ENCODE peak calls at places on chromosomes 12 and 14, in ten cellular contexts. R is keratinocyte, D is transverse colon, M is body of pancreas, E is OCI-LY7, W is A673, I is left ventricle myocardium inferior, N is lung, U is mammary epithelial cell, A is endodermal cell. K is an unnamed sample. For H3K4me1, the result is how much of the 10 kb centered on the place peaks cover.

GRCh38 chr12:112676526-112676925 is 115.0 kb upstream of the RPH3A start:
- DNase-seq in D (no peak), U (no peak), R (no peak), M (no peak), A (peak), N (no peak), W (peak), E (no peak), I (no peak), K (no peak)

GRCh38 chr12:49950310-49951251 is at the start of gene AQP2:
- DNase-seq in A (peak), R (no peak), U (no peak), W (no peak), N (no peak), I (no peak), M (no peak), D (no peak), E (no peak), K (no peak)

GRCh38 chr14:84401631-84402030 is 1128.3 kb upstream of the FLRT2 start:
- DNase-seq in E (no peak), M (no peak), A (no peak), U (no peak), N (no peak), R (no peak), W (no peak), I (no peak), D (no peak), K (no peak)

GRCh38 chr14:82855912-82856381 is 1322.3 kb upstream of the SEL1L start:
- DNase-seq in I (no peak), R (peak), E (peak), W (peak), U (peak), D (no peak), M (no peak), N (no peak), A (no peak), K (no peak)

GRCh38 chr14:24829862-24830261 is 195.9 kb upstream of the GZMB start:
- DNase-seq in E (no peak), I (no peak), D (no peak), W (no peak), M (no peak), U (no peak), N (no peak), A (no peak), R (no peak), K (no peak)

GRCh38 chr12:89051065-89051677 is 301.1 kb downstream of the DUSP6 start:
- DNase-seq in D (no peak), R (no peak), N (peak), M (peak), U (peak), I (no peak), E (peak), W (peak), A (peak), K (no peak)

GRCh38 chr14:36700656-36701055 is 39.0 kb downstream of the PAX9 start:
- DNase-seq in E (peak), A (no peak), U (no peak), D (no peak), I (no peak), R (no peak), W (no peak), N (no peak), M (no peak), K (no peak)

GRCh38 chr14:69242311-69243224 is 17.4 kb upstream of the GALNT16 start:
- DNase-seq in R (no peak), D (peak), U (peak), E (peak), M (peak), A (peak), W (peak), N (peak), I (no peak), K (no peak)

GRCh38 chr14:58805605-58806358 is 168.0 kb downstream of the DACT1 start:
- DNase-seq in R (no peak), W (peak), M (no peak), A (no peak), I (no peak), U (no peak), E (no peak), D (no peak), N (no peak), K (no peak)

GRCh38 chr14:20454359-20454644 is 310 bp downstream of the OSGEP start:
- DNase-seq in U (no peak), I (no peak), E (no peak), A (no peak), W (no peak), R (no peak), N (no peak), D (peak), M (no peak), K (no peak)

GRCh38 chr12:129720618-129721017 is 183.2 kb downstream of the TMEM132D start:
- DNase-seq in W (no peak), U (no peak), I (no peak), E (no peak), R (no peak), D (no peak), N (no peak), M (no peak), A (no peak), K (no peak)

GRCh38 chr12:65509953-65510352 is 231.5 kb downstream of the MSRB3 start:
- DNase-seq in M (no peak), U (no peak), D (no peak), A (no peak), N (no peak), W (no peak), I (no peak), R (no peak), E (no peak), K (no peak)

GRCh38 chr12:108425238-108425795 is 86.2 kb upstream of the CMKLR1 start:
- DNase-seq in W (no peak), E (no peak), A (peak), I (no peak), N (no peak), M (no peak), U (no peak), R (no peak), D (no peak), K (no peak)

GRCh38 chr12:75269209-75269608 is 59.6 kb upstream of the KCNC2 start:
- DNase-seq in N (no peak), E (no peak), M (no peak), I (no peak), D (no peak), A (no peak), W (no peak), R (no peak), U (no peak), K (no peak)

GRCh38 chr14:97185186-97185585 is 388.0 kb downstream of the VRK1 start:
- DNase-seq in I (no peak), W (peak), D (no peak), U (no peak), E (peak), A (peak), N (no peak), R (no peak), M (no peak), K (no peak)
- TF ChIP-seq CTCF in I (peak), W (peak), D (no peak), U (peak), E (peak), A (peak), N (no peak), R (peak), M (no peak), K (no peak)

DNA sequence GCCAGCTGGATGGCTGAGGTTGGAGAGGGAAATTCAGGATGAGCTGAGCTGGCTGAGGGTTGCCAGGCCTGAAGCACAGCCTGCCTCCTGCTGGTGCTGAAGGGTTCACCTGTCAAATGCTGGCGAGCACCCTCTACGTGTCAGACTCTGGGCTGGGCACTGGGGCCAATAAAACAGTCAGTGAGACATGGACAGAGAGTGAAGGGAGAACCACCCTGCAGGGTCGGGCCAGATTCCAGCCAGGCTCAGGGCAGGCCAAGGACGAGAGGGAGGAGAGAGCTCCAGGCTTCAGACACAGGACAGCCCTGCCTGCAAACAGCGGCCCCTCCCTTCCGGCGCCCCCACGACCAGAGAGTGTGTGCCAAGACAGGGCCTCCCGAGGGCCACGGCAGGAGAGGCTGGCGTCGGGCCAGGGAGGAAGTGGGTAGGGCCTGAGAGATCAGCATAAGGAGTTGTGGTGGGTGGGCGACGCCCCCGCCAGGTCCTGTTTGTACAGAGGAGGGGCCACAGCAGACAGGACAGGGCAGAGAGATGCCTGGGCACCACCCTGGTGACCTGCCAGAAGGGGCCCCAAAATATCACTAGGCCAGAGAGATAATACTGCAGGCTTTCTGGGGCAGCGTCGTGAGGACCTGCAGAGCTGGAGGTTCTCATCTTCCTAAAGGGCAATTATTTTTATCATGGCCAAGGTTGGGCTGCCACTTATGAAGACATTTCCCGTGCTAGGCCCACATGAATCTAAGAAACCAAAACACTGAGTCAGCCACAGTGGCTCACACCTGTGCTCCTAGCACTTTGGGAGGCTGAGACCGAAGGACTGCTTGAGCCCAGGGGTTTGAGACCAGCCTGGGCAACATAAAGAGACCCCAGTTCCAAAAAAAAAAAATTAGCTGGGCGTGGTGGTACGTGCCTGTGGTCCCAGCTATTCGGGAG is 73.1 kb upstream of the GPR68 start:
- DNase-seq in A (no peak), M (peak), N (peak), D (peak), W (peak), R (no peak), E (peak), I (peak), U (peak), K (peak)
- H3K4me3 ChIP-seq in A (no peak), M (no peak), N (no peak), D (no peak), W (no peak), R (no peak), E (peak), I (no peak), U (no peak), K (no peak)

DNA sequence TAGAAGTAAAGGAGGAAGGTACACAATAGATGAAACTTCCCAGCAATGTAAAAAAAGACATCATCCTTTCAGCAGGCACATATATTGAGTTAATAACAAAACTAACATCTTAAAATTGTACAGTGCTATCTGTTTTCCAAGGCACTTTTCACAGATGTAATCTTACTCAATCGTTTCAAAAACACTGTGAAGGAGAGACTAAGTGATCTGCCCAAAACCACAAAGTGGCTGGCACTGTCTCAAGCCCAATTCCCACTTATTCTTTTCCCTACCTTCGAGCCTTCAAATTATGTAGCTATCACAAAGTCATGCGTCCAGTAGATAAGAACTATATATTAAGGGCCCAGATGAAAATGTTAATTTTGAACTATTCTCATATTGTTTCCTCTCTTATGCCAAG is 193.6 kb upstream of the RASSF8 start:
- DNase-seq in I (no peak), N (no peak), M (no peak), A (no peak), U (peak), R (no peak), D (no peak), E (no peak), W (no peak), K (no peak)
- H3K4me1 ChIP-seq in I (under half), N (under half), M (under half), A (under half), U (under half), R (under half), D (under half), E (under half), W (under half), K (under half)

GRCh38 chr12:117606024-117606423 is 244.6 kb upstream of the NOS1 start:
- DNase-seq in I (no peak), N (no peak), R (no peak), A (no peak), U (no peak), D (no peak), M (no peak), W (no peak), E (no peak), K (no peak)

GRCh38 chr12:117606945-117607344 is 245.5 kb upstream of the NOS1 start:
- DNase-seq in R (no peak), D (no peak), A (no peak), I (no peak), N (no peak), M (no peak), U (no peak), W (no peak), E (no peak), K (no peak)

GRCh38 chr12:117607778-117608177 is 246.4 kb upstream of the NOS1 start:
- DNase-seq in A (no peak), I (no peak), R (no peak), N (no peak), U (no peak), E (no peak), D (no peak), W (no peak), M (no peak), K (no peak)

GRCh38 chr12:117599849-117600248 is 238.4 kb upstream of the NOS1 start:
- DNase-seq in R (no peak), N (no peak), A (no peak), E (no peak), D (no peak), W (no peak), M (peak), I (no peak), U (no peak), K (no peak)

DNA sequence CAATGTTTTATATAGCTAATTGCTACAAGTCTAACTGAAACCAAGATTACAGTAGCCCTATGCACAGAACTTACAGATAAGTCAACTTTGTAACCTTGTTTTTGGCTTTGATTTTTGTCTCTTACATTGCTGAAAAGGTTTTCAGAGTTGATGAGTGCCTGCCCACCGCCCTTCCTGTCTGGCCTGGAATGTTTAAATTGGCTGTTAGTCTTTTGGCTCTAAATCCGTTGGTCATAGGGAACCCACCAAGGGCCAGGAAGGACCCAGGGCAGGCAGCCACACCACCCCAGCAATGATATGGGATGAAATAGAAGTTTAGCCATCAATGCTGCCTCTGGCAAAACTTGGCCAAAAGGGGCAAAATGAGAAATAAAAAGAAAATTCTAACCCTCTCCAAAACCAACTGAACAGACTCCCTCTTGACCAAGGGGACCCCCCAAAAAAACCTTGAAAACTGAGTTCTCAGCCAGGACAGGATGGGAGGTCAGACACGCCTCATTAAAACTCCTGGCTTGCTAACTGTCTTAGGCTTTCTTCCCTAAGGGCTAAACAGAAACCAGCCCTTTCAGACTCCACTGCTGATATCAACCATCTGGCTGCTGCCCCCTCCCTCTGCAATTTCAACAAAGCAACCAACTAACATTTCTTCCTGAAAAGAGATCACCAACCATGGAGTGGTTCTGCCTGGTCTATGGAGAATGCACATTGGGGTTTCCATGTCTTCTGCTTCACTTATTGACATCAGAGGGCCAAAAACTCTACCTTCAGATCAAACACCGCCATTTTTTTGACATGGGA is 242.1 kb upstream of the NOS1 start:
- DNase-seq in D (no peak), E (no peak), N (no peak), U (no peak), A (peak), W (peak), M (no peak), R (no peak), I (no peak), K (no peak)
- TF ChIP-seq CTCF in D (no peak), E (no peak), N (no peak), U (no peak), A (peak), W (peak), M (no peak), R (no peak), I (no peak), K (no peak)

GRCh38 chr12:43760396-43760795 is 1.6 kb downstream of the IRAK4 start:
- DNase-seq in N (no peak), I (no peak), W (no peak), R (no peak), A (no peak), D (no peak), U (no peak), M (peak), E (no peak), K (no peak)
- H3K4me3 ChIP-seq in N (no peak), I (peak), W (peak), R (peak), A (no peak), D (no peak), U (peak), M (no peak), E (peak), K (no peak)

GRCh38 chr12:105322070-105322469 is 8.4 kb upstream of the C12orf75 start:
- DNase-seq in N (no peak), A (no peak), R (no peak), E (no peak), W (no peak), I (no peak), M (no peak), U (no peak), D (no peak), K (no peak)
- H3K4me1 ChIP-seq in N (under half), A (under half), R (under half), E (half or more), W (under half), I (under half), M (under half), U (under half), D (under half), K (under half)

K was measured in mucosa of descending colon.